ENCODE peak calls at places on chromosomes 12 and 14, in ten cellular contexts. W is effector memory CD4-positive, alpha-beta T cell; Y is astrocyte of the spinal cord; R is A549; G is lower leg skin; X is CD8-positive, alpha-beta memory T cell; M is GM23338; O is HCT116; S is IMR-90; I is hepatocyte. P is an unnamed sample.

GRCh38 chr12:15186593-15186992 is 34.6 kb downstream of the RERG start:
- DNase-seq in W (no peak), Y (no peak), R (no peak), G (no peak), X (no peak), M (no peak), O (no peak), S (no peak), I (no peak), P (no peak)

GRCh38 chr12:132356686-132357622 is 27.6 kb upstream of the GALNT9 start:
- DNase-seq in W (no peak), Y (peak), R (peak), G (no peak), X (peak), M (no peak), O (peak), S (peak), I (peak), P (peak)

GRCh38 chr12:22285871-22286270 is 48.6 kb downstream of the ST8SIA1 start:
- DNase-seq in W (no peak), Y (no peak), R (no peak), G (no peak), X (no peak), M (no peak), O (no peak), S (no peak), I (no peak), P (no peak)

GRCh38 chr12:98719515-98720504 is 74.7 kb downstream of the APAF1 start:
- DNase-seq in W (no peak), Y (no peak), R (no peak), G (no peak), X (no peak), M (no peak), O (no peak), S (no peak), I (no peak), P (no peak)

GRCh38 chr12:131000000-131000486 is 46.3 kb downstream of the ADGRD1 start:
- DNase-seq in W (no peak), Y (no peak), R (no peak), G (no peak), X (peak), M (no peak), O (no peak), S (no peak), I (no peak), P (no peak)

GRCh38 chr12:5437122-5437521 is 5.2 kb downstream of the NTF3 start:
- DNase-seq in W (no peak), Y (no peak), R (no peak), G (peak), X (no peak), M (no peak), O (no peak), S (no peak), I (no peak), P (no peak)

GRCh38 chr12:7113389-7113871 is 4.4 kb upstream of the C1RL start:
- DNase-seq in W (peak), Y (peak), R (peak), G (no peak), X (peak), M (peak), O (no peak), S (peak), I (peak), P (peak)

GRCh38 chr14:55949708-55950107 is 168.5 kb upstream of the PELI2 start:
- DNase-seq in W (no peak), Y (no peak), R (no peak), G (no peak), X (no peak), M (no peak), O (no peak), S (no peak), I (no peak), P (no peak)

GRCh38 chr12:65881348-65881961 is 57.2 kb downstream of the HMGA2 start:
- DNase-seq in W (no peak), Y (peak), R (no peak), G (no peak), X (no peak), M (peak), O (no peak), S (peak), I (peak), P (peak)

GRCh38 chr12:89791286-89791685 is 82.6 kb upstream of the ATP2B1 start:
- DNase-seq in W (no peak), Y (no peak), R (no peak), G (no peak), X (no peak), M (no peak), O (no peak), S (no peak), I (no peak), P (no peak)
- H3K4me3 ChIP-seq in W (no peak), Y (no peak), R (no peak), G (no peak), X (no peak), M (no peak), O (no peak), S (no peak), I (no peak), P (no peak)

GRCh38 chr12:9868951-9869306 is 225 bp downstream of the CLEC2B start:
- DNase-seq in W (no peak), Y (peak), R (no peak), G (no peak), X (no peak), M (no peak), O (no peak), S (no peak), I (no peak), P (no peak)

GRCh38 chr12:9868271-9868815 is 811 bp downstream of the CLEC2B start:
- DNase-seq in W (no peak), Y (no peak), R (no peak), G (no peak), X (no peak), M (no peak), O (no peak), S (no peak), I (no peak), P (peak)

GRCh38 chr12:9864913-9865675 is 4.1 kb downstream of the CLEC2B start:
- DNase-seq in W (no peak), Y (no peak), R (no peak), G (no peak), X (no peak), M (no peak), O (no peak), S (no peak), I (no peak), P (peak)

GRCh38 chr12:9867531-9867930 is 1.6 kb downstream of the CLEC2B start:
- DNase-seq in W (no peak), Y (no peak), R (no peak), G (no peak), X (no peak), M (no peak), O (no peak), S (no peak), I (no peak), P (peak)

GRCh38 chr12:9866786-9867379 is 2.3 kb downstream of the CLEC2B start:
- DNase-seq in W (no peak), Y (no peak), R (no peak), G (no peak), X (no peak), M (no peak), O (no peak), S (no peak), I (no peak), P (no peak)
- H3K4me3 ChIP-seq in W (peak), Y (no peak), R (no peak), G (peak), X (peak), M (no peak), O (no peak), S (no peak), I (no peak), P (peak)

GRCh38 chr12:91111366-91112321 is at the start of gene LUM:
- DNase-seq in W (no peak), Y (peak), R (no peak), G (no peak), X (no peak), M (peak), O (no peak), S (peak), I (peak), P (peak)
- H3K4me3 ChIP-seq in W (no peak), Y (peak), R (no peak), G (no peak), X (no peak), M (no peak), O (no peak), S (peak), I (peak), P (peak)

GRCh38 chr12:64624035-64624434 is 13.7 kb downstream of the RASSF3 start:
- DNase-seq in W (no peak), Y (no peak), R (no peak), G (no peak), X (no peak), M (peak), O (no peak), S (no peak), I (no peak), P (no peak)

GRCh38 chr12:64621257-64621942 is 11.1 kb downstream of the RASSF3 start:
- DNase-seq in W (no peak), Y (peak), R (no peak), G (peak), X (no peak), M (no peak), O (no peak), S (peak), I (peak), P (peak)

GRCh38 chr12:64631197-64631596 is 20.9 kb downstream of the RASSF3 start:
- DNase-seq in W (no peak), Y (no peak), R (no peak), G (no peak), X (no peak), M (no peak), O (no peak), S (no peak), I (no peak), P (no peak)

GRCh38 chr12:64627781-64628180 is 17.5 kb downstream of the RASSF3 start:
- DNase-seq in W (no peak), Y (peak), R (peak), G (no peak), X (no peak), M (no peak), O (no peak), S (peak), I (no peak), P (peak)

GRCh38 chr12:64625243-64626077 is 15.2 kb downstream of the RASSF3 start:
- DNase-seq in W (peak), Y (peak), R (peak), G (no peak), X (no peak), M (no peak), O (peak), S (peak), I (peak), P (peak)
- H3K4me3 ChIP-seq in W (peak), Y (peak), R (peak), G (no peak), X (peak), M (no peak), O (peak), S (peak), I (no peak), P (peak)

DNA sequence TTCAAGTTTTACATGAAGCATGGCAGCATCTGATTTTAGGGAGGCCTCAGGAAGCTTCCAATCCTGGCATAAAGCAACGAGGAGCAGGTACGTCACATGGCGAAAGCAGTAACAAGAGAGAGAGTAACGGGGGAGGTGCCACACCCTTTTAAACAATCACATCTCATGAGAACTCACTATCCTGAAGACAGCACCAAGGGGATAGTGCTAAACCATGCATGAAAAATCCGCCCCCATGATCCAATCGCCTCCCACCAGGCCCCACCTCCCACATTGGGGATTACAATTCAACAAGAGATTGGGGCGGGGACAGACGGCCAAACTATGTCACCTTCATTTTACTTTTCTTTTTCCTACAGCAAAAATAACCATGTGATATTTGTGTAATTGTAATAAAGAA is 7.2 kb upstream of the MAP3K9 start:
- DNase-seq in W (no peak), Y (no peak), R (peak), G (no peak), X (no peak), M (peak), O (no peak), S (no peak), I (no peak), P (no peak)
- H3K4me3 ChIP-seq in W (no peak), Y (no peak), R (no peak), G (no peak), X (no peak), M (no peak), O (no peak), S (no peak), I (no peak), P (no peak)

GRCh38 chr12:105804591-105805265 is 334.0 kb downstream of the NUAK1 start:
- DNase-seq in W (no peak), Y (no peak), R (no peak), G (no peak), X (no peak), M (no peak), O (no peak), S (no peak), I (no peak), P (no peak)
- H3K4me3 ChIP-seq in W (no peak), Y (no peak), R (no peak), G (no peak), X (no peak), M (no peak), O (no peak), S (no peak), I (no peak), P (no peak)